ENCODE peak calls at places on chromosomes 12 and 14, in eight cellular contexts. One of them, this sample, is unnamed.

GRCh38 chr12:50050410-50051280 is 6.8 kb upstream of the ASIC1 start:
- DNase-seq in fibroblast of lung: peak
- DNase-seq in HepG2: peak
- DNase-seq in HCT116: no peak
- DNase-seq in mammary epithelial cell: no peak
- DNase-seq in PC-3: no peak
- DNase-seq in astrocyte: peak
- DNase-seq in H1: peak
- DNase-seq in this sample: peak

GRCh38 chr12:102542816-102543448 is 62.6 kb upstream of the IGF1 start:
- DNase-seq in fibroblast of lung: peak
- DNase-seq in HCT116: no peak
- DNase-seq in mammary epithelial cell: no peak
- DNase-seq in PC-3: no peak
- DNase-seq in astrocyte: no peak
- DNase-seq in H1: no peak
- DNase-seq in HepG2: no peak
- DNase-seq in this sample: no peak

GRCh38 chr12:78799679-78800078 is 64.9 kb upstream of the SYT1 start:
- DNase-seq in PC-3: no peak
- DNase-seq in HCT116: no peak
- DNase-seq in astrocyte: no peak
- DNase-seq in H1: no peak
- DNase-seq in fibroblast of lung: no peak
- DNase-seq in HepG2: no peak
- DNase-seq in mammary epithelial cell: no peak
- DNase-seq in this sample: peak

GRCh38 chr12:105204916-105205315 is 31.1 kb downstream of the APPL2 start:
- DNase-seq in HCT116: no peak
- DNase-seq in H1: no peak
- DNase-seq in astrocyte: peak
- DNase-seq in PC-3: peak
- DNase-seq in HepG2: no peak
- DNase-seq in mammary epithelial cell: peak
- DNase-seq in fibroblast of lung: no peak
- DNase-seq in this sample: no peak

GRCh38 chr14:83133986-83134664 is 1600.5 kb upstream of the SEL1L start:
- DNase-seq in fibroblast of lung: no peak
- DNase-seq in HepG2: no peak
- DNase-seq in astrocyte: no peak
- DNase-seq in HCT116: no peak
- DNase-seq in mammary epithelial cell: no peak
- DNase-seq in H1: no peak
- DNase-seq in PC-3: no peak
- DNase-seq in this sample: peak

GRCh38 chr12:15851919-15852318 is 30.3 kb upstream of the STRAP start:
- DNase-seq in PC-3: peak
- DNase-seq in fibroblast of lung: no peak
- DNase-seq in H1: no peak
- DNase-seq in HepG2: no peak
- DNase-seq in mammary epithelial cell: peak
- DNase-seq in HCT116: no peak
- DNase-seq in astrocyte: no peak
- DNase-seq in this sample: no peak

GRCh38 chr14:59425322-59425945 is 39.7 kb downstream of the GPR135 start:
- DNase-seq in fibroblast of lung: peak
- DNase-seq in H1: no peak
- DNase-seq in PC-3: peak
- DNase-seq in HepG2: no peak
- DNase-seq in astrocyte: no peak
- DNase-seq in mammary epithelial cell: no peak
- DNase-seq in HCT116: no peak
- DNase-seq in this sample: no peak

GRCh38 chr14:62777510-62777909 is 267.7 kb downstream of the KCNH5 start:
- DNase-seq in HepG2: no peak
- DNase-seq in mammary epithelial cell: no peak
- DNase-seq in PC-3: no peak
- DNase-seq in astrocyte: no peak
- DNase-seq in fibroblast of lung: no peak
- DNase-seq in HCT116: no peak
- DNase-seq in H1: no peak
- DNase-seq in this sample: no peak

GRCh38 chr14:60064491-60065072 is 27.1 kb upstream of the PCNX4 start:
- DNase-seq in H1: no peak
- DNase-seq in HepG2: peak
- DNase-seq in PC-3: peak
- DNase-seq in mammary epithelial cell: peak
- DNase-seq in fibroblast of lung: peak
- DNase-seq in HCT116: peak
- DNase-seq in astrocyte: peak
- DNase-seq in this sample: peak

GRCh38 chr12:54191550-54192022 is 2.8 kb upstream of the SMUG1 start:
- DNase-seq in fibroblast of lung: peak
- DNase-seq in H1: peak
- DNase-seq in astrocyte: peak
- DNase-seq in PC-3: peak
- DNase-seq in mammary epithelial cell: peak
- DNase-seq in HepG2: peak
- DNase-seq in HCT116: peak
- DNase-seq in this sample: peak

GRCh38 chr14:64807588-64807987 is 72.1 kb downstream of the SPTB start:
- DNase-seq in HCT116: no peak
- DNase-seq in HepG2: no peak
- DNase-seq in H1: no peak
- DNase-seq in PC-3: peak
- DNase-seq in fibroblast of lung: no peak
- DNase-seq in mammary epithelial cell: no peak
- DNase-seq in astrocyte: no peak
- DNase-seq in this sample: no peak

GRCh38 chr12:90978117-90978770 is 23.3 kb upstream of the CCER1 start:
- DNase-seq in HCT116: peak
- DNase-seq in HepG2: peak
- DNase-seq in astrocyte: peak
- DNase-seq in mammary epithelial cell: peak
- DNase-seq in PC-3: peak
- DNase-seq in H1: no peak
- DNase-seq in fibroblast of lung: peak
- DNase-seq in this sample: peak

GRCh38 chr14:75418779-75419768 is 8.7 kb upstream of the JDP2 start:
- DNase-seq in PC-3: no peak
- DNase-seq in HCT116: peak
- DNase-seq in mammary epithelial cell: no peak
- DNase-seq in astrocyte: no peak
- DNase-seq in fibroblast of lung: no peak
- DNase-seq in HepG2: no peak
- DNase-seq in H1: peak
- DNase-seq in this sample: peak

GRCh38 chr14:24943024-24943423 is 106.9 kb downstream of the STXBP6 start:
- DNase-seq in H1: peak
- DNase-seq in HepG2: no peak
- DNase-seq in mammary epithelial cell: no peak
- DNase-seq in HCT116: no peak
- DNase-seq in fibroblast of lung: peak
- DNase-seq in PC-3: no peak
- DNase-seq in astrocyte: no peak
- DNase-seq in this sample: peak

GRCh38 chr14:99971929-99972747 is 93.1 kb upstream of the EVL start:
- DNase-seq in PC-3: no peak
- DNase-seq in mammary epithelial cell: peak
- DNase-seq in astrocyte: no peak
- DNase-seq in fibroblast of lung: no peak
- DNase-seq in HepG2: no peak
- DNase-seq in HCT116: no peak
- DNase-seq in H1: no peak
- DNase-seq in this sample: peak

GRCh38 chr12:14314801-14315200 is 50.7 kb upstream of the ATF7IP start:
- DNase-seq in HCT116: no peak
- DNase-seq in mammary epithelial cell: no peak
- DNase-seq in PC-3: no peak
- DNase-seq in astrocyte: no peak
- DNase-seq in fibroblast of lung: no peak
- DNase-seq in H1: no peak
- DNase-seq in HepG2: no peak
- DNase-seq in this sample: no peak

GRCh38 chr12:51717325-51717925 is 126.4 kb downstream of the SCN8A start:
- DNase-seq in H1: no peak
- DNase-seq in mammary epithelial cell: no peak
- DNase-seq in HepG2: no peak
- DNase-seq in PC-3: no peak
- DNase-seq in HCT116: no peak
- DNase-seq in astrocyte: no peak
- DNase-seq in fibroblast of lung: no peak
- DNase-seq in this sample: no peak

GRCh38 chr12:108198043-108198442 is 69.0 kb downstream of the WSCD2 start:
- DNase-seq in H1: no peak
- DNase-seq in mammary epithelial cell: no peak
- DNase-seq in PC-3: no peak
- DNase-seq in HepG2: no peak
- DNase-seq in HCT116: no peak
- DNase-seq in astrocyte: no peak
- DNase-seq in fibroblast of lung: no peak
- DNase-seq in this sample: peak

GRCh38 chr14:95784137-95784536 is 70.2 kb upstream of the TCL1A start:
- DNase-seq in H1: no peak
- DNase-seq in HepG2: peak
- DNase-seq in fibroblast of lung: peak
- DNase-seq in PC-3: peak
- DNase-seq in astrocyte: peak
- DNase-seq in HCT116: no peak
- DNase-seq in mammary epithelial cell: peak
- DNase-seq in this sample: peak

GRCh38 chr14:92657457-92658142 is 90.8 kb downstream of the LGMN start:
- DNase-seq in mammary epithelial cell: no peak
- DNase-seq in HCT116: no peak
- DNase-seq in PC-3: no peak
- DNase-seq in HepG2: no peak
- DNase-seq in H1: no peak
- DNase-seq in astrocyte: no peak
- DNase-seq in fibroblast of lung: no peak
- DNase-seq in this sample: no peak

GRCh38 chr12:123427036-123427769 is 9.3 kb downstream of the RILPL2 start:
- DNase-seq in astrocyte: no peak
- DNase-seq in HCT116: no peak
- DNase-seq in mammary epithelial cell: no peak
- DNase-seq in fibroblast of lung: no peak
- DNase-seq in HepG2: no peak
- DNase-seq in H1: no peak
- DNase-seq in PC-3: no peak
- DNase-seq in this sample: no peak
- H3K9ac ChIP-seq in astrocyte: no peak
- H3K9ac ChIP-seq in HCT116: no peak
- H3K9ac ChIP-seq in mammary epithelial cell: no peak
- H3K9ac ChIP-seq in fibroblast of lung: no peak
- H3K9ac ChIP-seq in HepG2: no peak
- H3K9ac ChIP-seq in H1: no peak
- H3K9ac ChIP-seq in PC-3: no peak
- H3K9ac ChIP-seq in this sample: no peak

GRCh38 chr14:102672410-102672960 is 80.0 kb downstream of the RCOR1 start:
- DNase-seq in mammary epithelial cell: no peak
- DNase-seq in HepG2: no peak
- DNase-seq in fibroblast of lung: no peak
- DNase-seq in HCT116: no peak
- DNase-seq in H1: no peak
- DNase-seq in astrocyte: no peak
- DNase-seq in PC-3: no peak
- DNase-seq in this sample: no peak
- TF ChIP-seq CTCF in mammary epithelial cell: no peak
- TF ChIP-seq CTCF in HepG2: no peak
- TF ChIP-seq CTCF in fibroblast of lung: no peak
- TF ChIP-seq CTCF in HCT116: peak
- TF ChIP-seq CTCF in H1: no peak
- TF ChIP-seq CTCF in astrocyte: peak
- TF ChIP-seq CTCF in PC-3: no peak
- TF ChIP-seq CTCF in this sample: no peak

GRCh38 chr14:77194706-77195105 is 13.1 kb downstream of the TMEM63C start:
- DNase-seq in fibroblast of lung: no peak
- DNase-seq in HepG2: no peak
- DNase-seq in HCT116: no peak
- DNase-seq in mammary epithelial cell: no peak
- DNase-seq in PC-3: no peak
- DNase-seq in H1: no peak
- DNase-seq in astrocyte: no peak
- DNase-seq in this sample: no peak
- TF ChIP-seq EZH2 in fibroblast of lung: no peak
- TF ChIP-seq EZH2 in HepG2: no peak
- TF ChIP-seq EZH2 in HCT116: no peak
- TF ChIP-seq EZH2 in mammary epithelial cell: no peak
- TF ChIP-seq EZH2 in PC-3: no peak
- TF ChIP-seq EZH2 in H1: no peak
- TF ChIP-seq EZH2 in astrocyte: no peak
- TF ChIP-seq EZH2 in this sample: no peak

DNA sequence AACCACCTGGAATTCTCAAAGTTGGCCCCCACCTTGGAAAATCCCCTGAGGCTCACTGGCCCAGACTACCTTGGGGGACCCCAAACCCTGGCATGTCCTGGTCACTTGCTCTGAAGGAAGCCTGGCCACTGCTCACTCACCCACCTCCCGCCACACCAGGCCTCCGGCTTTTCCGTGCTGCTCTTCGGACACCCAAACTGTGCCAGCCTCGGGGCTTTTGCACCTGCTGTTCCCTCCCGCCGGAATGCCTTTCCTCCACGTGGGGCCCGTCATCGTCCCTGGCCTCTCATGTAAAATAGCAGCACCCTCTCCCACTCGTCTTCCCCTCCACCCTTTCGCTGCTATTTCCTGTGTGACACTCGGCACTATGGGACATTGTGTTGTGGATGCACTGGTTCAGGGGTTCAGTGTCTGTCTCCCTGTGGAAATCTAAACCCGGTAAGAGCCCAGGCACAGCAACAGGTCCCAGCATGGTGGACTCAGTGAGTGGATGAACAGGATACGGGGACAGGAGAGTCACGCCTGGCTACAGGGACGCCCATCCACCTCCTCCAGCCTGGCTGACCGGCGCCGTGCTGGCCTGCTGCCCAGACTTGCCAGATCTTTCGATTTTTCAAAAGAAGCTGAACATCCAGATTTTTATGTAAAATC is 87.4 kb upstream of the NCOR2 start:
- DNase-seq in PC-3: no peak
- DNase-seq in astrocyte: no peak
- DNase-seq in H1: no peak
- DNase-seq in HCT116: no peak
- DNase-seq in HepG2: no peak
- DNase-seq in mammary epithelial cell: no peak
- DNase-seq in fibroblast of lung: no peak
- DNase-seq in this sample: no peak
- H3K9ac ChIP-seq in PC-3: no peak
- H3K9ac ChIP-seq in astrocyte: peak
- H3K9ac ChIP-seq in H1: no peak
- H3K9ac ChIP-seq in HCT116: no peak
- H3K9ac ChIP-seq in HepG2: no peak
- H3K9ac ChIP-seq in mammary epithelial cell: no peak
- H3K9ac ChIP-seq in fibroblast of lung: no peak
- H3K9ac ChIP-seq in this sample: no peak

GRCh38 chr14:28382460-28383220 is 383.9 kb upstream of the FOXG1 start:
- DNase-seq in H1: no peak
- DNase-seq in PC-3: peak
- DNase-seq in HepG2: peak
- DNase-seq in astrocyte: peak
- DNase-seq in mammary epithelial cell: peak
- DNase-seq in fibroblast of lung: peak
- DNase-seq in HCT116: no peak
- DNase-seq in this sample: no peak
- TF ChIP-seq CTCF in H1: no peak
- TF ChIP-seq CTCF in PC-3: no peak
- TF ChIP-seq CTCF in HepG2: no peak
- TF ChIP-seq CTCF in astrocyte: no peak
- TF ChIP-seq CTCF in mammary epithelial cell: no peak
- TF ChIP-seq CTCF in fibroblast of lung: no peak
- TF ChIP-seq CTCF in HCT116: no peak
- TF ChIP-seq CTCF in this sample: no peak

This sample was measured in neural progenitor cell.